ENCODE peak calls at places on chromosomes 5 and 9, in eight cellular contexts. One of them, this sample, is unnamed.

GRCh38 chr5:16975950-16976624 is 40.0 kb upstream of the MYO10 start:
- DNase-seq in AG09309: no peak
- DNase-seq in RWPE1: no peak
- DNase-seq in Peyer's patch: no peak
- DNase-seq in brain microvascular endothelial cell: no peak
- DNase-seq in upper lobe of left lung: no peak
- DNase-seq in cardiac fibroblast: no peak
- DNase-seq in lung: no peak
- DNase-seq in this sample: no peak

GRCh38 chr9:33867747-33868429 is 50.9 kb downstream of the UBE2R2 start:
- DNase-seq in Peyer's patch: no peak
- DNase-seq in brain microvascular endothelial cell: no peak
- DNase-seq in lung: peak; percentile 33
- DNase-seq in AG09309: peak; percentile 23
- DNase-seq in RWPE1: no peak
- DNase-seq in upper lobe of left lung: no peak
- DNase-seq in cardiac fibroblast: no peak
- DNase-seq in this sample: no peak

GRCh38 chr5:143733635-143734341 is 78.2 kb upstream of the HMHB1 start:
- DNase-seq in cardiac fibroblast: peak; percentile 48
- DNase-seq in RWPE1: no peak
- DNase-seq in AG09309: no peak
- DNase-seq in lung: no peak
- DNase-seq in upper lobe of left lung: no peak
- DNase-seq in Peyer's patch: no peak
- DNase-seq in brain microvascular endothelial cell: peak; percentile 3
- DNase-seq in this sample: no peak

GRCh38 chr5:122515709-122516431 is 203.8 kb downstream of the SNCAIP start:
- DNase-seq in lung: peak; percentile 38
- DNase-seq in RWPE1: peak; percentile 69
- DNase-seq in AG09309: peak; percentile 59
- DNase-seq in Peyer's patch: no peak
- DNase-seq in upper lobe of left lung: peak; percentile 36
- DNase-seq in cardiac fibroblast: peak; percentile 85
- DNase-seq in brain microvascular endothelial cell: peak; percentile 69
- DNase-seq in this sample: no peak

GRCh38 chr5:178505639-178506407 is 84.4 kb downstream of the COL23A1 start:
- DNase-seq in Peyer's patch: no peak
- DNase-seq in lung: no peak
- DNase-seq in upper lobe of left lung: no peak
- DNase-seq in RWPE1: no peak
- DNase-seq in brain microvascular endothelial cell: no peak
- DNase-seq in cardiac fibroblast: no peak
- DNase-seq in AG09309: no peak
- DNase-seq in this sample: no peak

GRCh38 chr5:155147222-155147621 is 133.7 kb downstream of the KIF4B start:
- DNase-seq in RWPE1: peak; percentile 22
- DNase-seq in lung: no peak
- DNase-seq in upper lobe of left lung: no peak
- DNase-seq in cardiac fibroblast: peak; percentile 24
- DNase-seq in Peyer's patch: no peak
- DNase-seq in AG09309: no peak
- DNase-seq in brain microvascular endothelial cell: no peak
- DNase-seq in this sample: no peak

GRCh38 chr5:107705390-107706014 is 34.8 kb upstream of the EFNA5 start:
- DNase-seq in cardiac fibroblast: peak; percentile 69
- DNase-seq in brain microvascular endothelial cell: peak; percentile 52
- DNase-seq in Peyer's patch: no peak
- DNase-seq in RWPE1: peak; percentile 74
- DNase-seq in upper lobe of left lung: no peak
- DNase-seq in AG09309: peak; percentile 38
- DNase-seq in lung: no peak
- DNase-seq in this sample: no peak

GRCh38 chr5:136905571-136905970 is 540.2 kb upstream of the TRPC7 start:
- DNase-seq in upper lobe of left lung: no peak
- DNase-seq in RWPE1: no peak
- DNase-seq in lung: no peak
- DNase-seq in Peyer's patch: no peak
- DNase-seq in brain microvascular endothelial cell: no peak
- DNase-seq in AG09309: no peak
- DNase-seq in cardiac fibroblast: no peak
- DNase-seq in this sample: no peak

GRCh38 chr5:14483504-14484157 is 98.0 kb upstream of the OTULINL start:
- DNase-seq in brain microvascular endothelial cell: no peak
- DNase-seq in lung: no peak
- DNase-seq in Peyer's patch: peak; percentile 76
- DNase-seq in AG09309: no peak
- DNase-seq in cardiac fibroblast: no peak
- DNase-seq in upper lobe of left lung: no peak
- DNase-seq in RWPE1: no peak
- DNase-seq in this sample: no peak

GRCh38 chr5:78886650-78887230 is 98.4 kb downstream of the ARSB start:
- DNase-seq in AG09309: no peak
- DNase-seq in upper lobe of left lung: no peak
- DNase-seq in Peyer's patch: no peak
- DNase-seq in lung: no peak
- DNase-seq in brain microvascular endothelial cell: no peak
- DNase-seq in cardiac fibroblast: peak; percentile 46
- DNase-seq in RWPE1: peak; percentile 34
- DNase-seq in this sample: no peak

GRCh38 chr9:134486127-134486995 is 155.2 kb upstream of the COL5A1 start:
- DNase-seq in lung: no peak
- DNase-seq in brain microvascular endothelial cell: no peak
- DNase-seq in upper lobe of left lung: peak; percentile 9
- DNase-seq in cardiac fibroblast: no peak
- DNase-seq in RWPE1: no peak
- DNase-seq in AG09309: no peak
- DNase-seq in Peyer's patch: peak; percentile 35
- DNase-seq in this sample: no peak

GRCh38 chr5:157457391-157457790 is 2.6 kb upstream of the NIPAL4 start:
- DNase-seq in lung: no peak
- DNase-seq in Peyer's patch: no peak
- DNase-seq in RWPE1: no peak
- DNase-seq in AG09309: no peak
- DNase-seq in brain microvascular endothelial cell: no peak
- DNase-seq in cardiac fibroblast: no peak
- DNase-seq in upper lobe of left lung: no peak
- DNase-seq in this sample: peak; percentile 25

GRCh38 chr5:113273949-113274348 is 160.8 kb downstream of the TSSK1B start:
- DNase-seq in brain microvascular endothelial cell: no peak
- DNase-seq in RWPE1: no peak
- DNase-seq in cardiac fibroblast: no peak
- DNase-seq in AG09309: no peak
- DNase-seq in Peyer's patch: no peak
- DNase-seq in upper lobe of left lung: no peak
- DNase-seq in lung: no peak
- DNase-seq in this sample: no peak

GRCh38 chr5:84242286-84242685 is 142.4 kb downstream of the EDIL3 start:
- DNase-seq in AG09309: peak; percentile 58
- DNase-seq in brain microvascular endothelial cell: peak; percentile 74
- DNase-seq in RWPE1: no peak
- DNase-seq in upper lobe of left lung: no peak
- DNase-seq in cardiac fibroblast: peak; percentile 79
- DNase-seq in lung: no peak
- DNase-seq in Peyer's patch: no peak
- DNase-seq in this sample: no peak

GRCh38 chr5:116583085-116583766 is 8.6 kb upstream of the SEMA6A start:
- DNase-seq in lung: no peak
- DNase-seq in brain microvascular endothelial cell: no peak
- DNase-seq in Peyer's patch: no peak
- DNase-seq in RWPE1: no peak
- DNase-seq in AG09309: no peak
- DNase-seq in upper lobe of left lung: no peak
- DNase-seq in cardiac fibroblast: peak; percentile 76
- DNase-seq in this sample: no peak

GRCh38 chr9:127452481-127453092 is 1.3 kb downstream of the LRSAM1 start:
- DNase-seq in Peyer's patch: peak; percentile 61
- DNase-seq in upper lobe of left lung: peak; percentile 49
- DNase-seq in lung: peak; percentile 54
- DNase-seq in AG09309: no peak
- DNase-seq in brain microvascular endothelial cell: no peak
- DNase-seq in RWPE1: no peak
- DNase-seq in cardiac fibroblast: peak; percentile 22
- DNase-seq in this sample: no peak

GRCh38 chr9:127449332-127449966 is 1.8 kb downstream of the RPL12 start:
- DNase-seq in RWPE1: no peak
- DNase-seq in brain microvascular endothelial cell: no peak
- DNase-seq in Peyer's patch: peak; percentile 42
- DNase-seq in lung: no peak
- DNase-seq in AG09309: no peak
- DNase-seq in cardiac fibroblast: peak; percentile 13
- DNase-seq in upper lobe of left lung: no peak
- DNase-seq in this sample: no peak

GRCh38 chr9:127450831-127451680 is at the start of the genes LRSAM1 and RPL12:
- DNase-seq in upper lobe of left lung: peak; percentile 91
- DNase-seq in AG09309: peak; percentile 84
- DNase-seq in lung: peak; percentile 97
- DNase-seq in cardiac fibroblast: peak; percentile 96
- DNase-seq in Peyer's patch: peak; percentile 99
- DNase-seq in brain microvascular endothelial cell: peak; percentile 91
- DNase-seq in RWPE1: peak; percentile 99
- DNase-seq in this sample: peak; percentile 99

GRCh38 chr9:127450170-127450830 is 906 bp downstream of the RPL12 start:
- DNase-seq in upper lobe of left lung: no peak
- DNase-seq in cardiac fibroblast: peak; percentile 43
- DNase-seq in RWPE1: no peak
- DNase-seq in lung: no peak
- DNase-seq in brain microvascular endothelial cell: no peak
- DNase-seq in AG09309: no peak
- DNase-seq in Peyer's patch: no peak
- DNase-seq in this sample: no peak

GRCh38 chr9:127451681-127452480 is 571 bp downstream of the LRSAM1 start:
- DNase-seq in RWPE1: peak; percentile 88
- DNase-seq in brain microvascular endothelial cell: peak; percentile 36
- DNase-seq in lung: peak; percentile 50
- DNase-seq in Peyer's patch: peak; percentile 63
- DNase-seq in AG09309: no peak
- DNase-seq in cardiac fibroblast: peak; percentile 64
- DNase-seq in upper lobe of left lung: peak; percentile 53
- DNase-seq in this sample: peak; percentile 71
- TF ChIP-seq CTCF in RWPE1: no peak
- TF ChIP-seq CTCF in brain microvascular endothelial cell: no peak
- TF ChIP-seq CTCF in lung: no peak
- TF ChIP-seq CTCF in Peyer's patch: no peak
- TF ChIP-seq CTCF in AG09309: no peak
- TF ChIP-seq CTCF in cardiac fibroblast: no peak
- TF ChIP-seq CTCF in upper lobe of left lung: no peak
- TF ChIP-seq CTCF in this sample: no peak

DNA sequence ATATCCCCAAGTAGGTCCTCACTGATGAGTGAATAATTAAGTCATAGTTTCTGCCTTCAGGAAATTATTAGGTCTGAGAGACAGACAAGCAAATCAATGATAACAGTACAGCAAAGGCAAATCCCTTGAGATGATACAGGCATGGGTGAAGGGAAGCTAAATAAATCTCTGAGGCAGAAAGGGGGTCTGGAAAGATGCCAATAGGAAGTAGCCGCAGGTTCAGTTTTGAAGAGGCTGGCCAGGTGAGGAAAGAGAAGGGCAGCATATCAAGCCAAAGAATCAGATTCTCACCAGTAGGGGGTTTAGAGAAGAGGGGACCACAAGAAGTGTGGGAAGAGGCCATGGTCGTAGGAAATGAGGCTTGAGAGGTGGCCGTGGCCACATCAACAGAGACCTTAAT is 85.8 kb downstream of the KIAA1958 start:
- DNase-seq in RWPE1: no peak
- DNase-seq in Peyer's patch: no peak
- DNase-seq in AG09309: no peak
- DNase-seq in lung: no peak
- DNase-seq in upper lobe of left lung: no peak
- DNase-seq in cardiac fibroblast: no peak
- DNase-seq in brain microvascular endothelial cell: no peak
- DNase-seq in this sample: no peak
- TF ChIP-seq CTCF in RWPE1: no peak
- TF ChIP-seq CTCF in Peyer's patch: no peak
- TF ChIP-seq CTCF in AG09309: no peak
- TF ChIP-seq CTCF in lung: no peak
- TF ChIP-seq CTCF in upper lobe of left lung: no peak
- TF ChIP-seq CTCF in cardiac fibroblast: no peak
- TF ChIP-seq CTCF in brain microvascular endothelial cell: peak; percentile 10
- TF ChIP-seq CTCF in this sample: peak; percentile 11

GRCh38 chr5:67214713-67215591 is 18.4 kb upstream of the CD180 start:
- DNase-seq in cardiac fibroblast: no peak
- DNase-seq in RWPE1: no peak
- DNase-seq in brain microvascular endothelial cell: no peak
- DNase-seq in Peyer's patch: no peak
- DNase-seq in lung: peak; percentile 66
- DNase-seq in upper lobe of left lung: peak; percentile 53
- DNase-seq in AG09309: no peak
- DNase-seq in this sample: no peak
- TF ChIP-seq CTCF in cardiac fibroblast: no peak
- TF ChIP-seq CTCF in RWPE1: no peak
- TF ChIP-seq CTCF in brain microvascular endothelial cell: no peak
- TF ChIP-seq CTCF in Peyer's patch: peak; percentile 10
- TF ChIP-seq CTCF in lung: no peak
- TF ChIP-seq CTCF in upper lobe of left lung: no peak
- TF ChIP-seq CTCF in AG09309: no peak
- TF ChIP-seq CTCF in this sample: no peak

GRCh38 chr5:151709109-151709735 is 22.5 kb upstream of the SPARC start:
- DNase-seq in lung: no peak
- DNase-seq in RWPE1: no peak
- DNase-seq in Peyer's patch: no peak
- DNase-seq in cardiac fibroblast: no peak
- DNase-seq in upper lobe of left lung: no peak
- DNase-seq in brain microvascular endothelial cell: no peak
- DNase-seq in AG09309: no peak
- DNase-seq in this sample: no peak

GRCh38 chr5:151708126-151708525 is 21.4 kb upstream of the SPARC start:
- DNase-seq in cardiac fibroblast: peak; percentile 24
- DNase-seq in brain microvascular endothelial cell: no peak
- DNase-seq in Peyer's patch: no peak
- DNase-seq in lung: no peak
- DNase-seq in RWPE1: no peak
- DNase-seq in AG09309: no peak
- DNase-seq in upper lobe of left lung: no peak
- DNase-seq in this sample: no peak

GRCh38 chr5:151703780-151704179 is 17.1 kb upstream of the SPARC start:
- DNase-seq in Peyer's patch: no peak
- DNase-seq in brain microvascular endothelial cell: no peak
- DNase-seq in lung: no peak
- DNase-seq in AG09309: no peak
- DNase-seq in cardiac fibroblast: no peak
- DNase-seq in upper lobe of left lung: no peak
- DNase-seq in RWPE1: no peak
- DNase-seq in this sample: no peak

GRCh38 chr5:151706906-151707305 is 20.2 kb upstream of the SPARC start:
- DNase-seq in cardiac fibroblast: peak; percentile 57
- DNase-seq in lung: no peak
- DNase-seq in AG09309: no peak
- DNase-seq in RWPE1: peak; percentile 66
- DNase-seq in Peyer's patch: no peak
- DNase-seq in upper lobe of left lung: no peak
- DNase-seq in brain microvascular endothelial cell: no peak
- DNase-seq in this sample: no peak

DNA sequence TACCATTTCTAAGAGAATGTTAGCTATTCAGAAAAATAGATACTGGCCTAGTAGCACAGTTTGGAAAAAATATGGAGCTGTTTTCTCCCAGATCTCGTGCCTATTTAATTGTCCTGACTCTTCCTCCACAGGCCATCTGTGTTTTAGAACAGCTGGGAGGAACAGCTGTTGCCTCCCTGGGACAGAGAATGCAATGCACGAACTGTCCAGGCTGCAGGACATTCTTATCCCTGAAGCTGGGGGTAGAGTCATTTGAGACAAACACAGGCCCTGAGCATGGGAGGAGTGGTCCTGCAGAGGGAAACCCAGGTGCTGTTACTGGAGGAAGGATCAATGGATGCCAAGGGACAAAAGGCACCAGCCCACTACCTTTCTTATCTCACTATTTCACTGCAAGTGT is 20.9 kb upstream of the SPARC start:
- DNase-seq in RWPE1: no peak
- DNase-seq in cardiac fibroblast: peak; percentile 18
- DNase-seq in upper lobe of left lung: no peak
- DNase-seq in brain microvascular endothelial cell: no peak
- DNase-seq in lung: no peak
- DNase-seq in AG09309: no peak
- DNase-seq in Peyer's patch: no peak
- DNase-seq in this sample: no peak
- TF ChIP-seq CTCF in RWPE1: no peak
- TF ChIP-seq CTCF in cardiac fibroblast: no peak
- TF ChIP-seq CTCF in upper lobe of left lung: no peak
- TF ChIP-seq CTCF in brain microvascular endothelial cell: no peak
- TF ChIP-seq CTCF in lung: no peak
- TF ChIP-seq CTCF in AG09309: no peak
- TF ChIP-seq CTCF in Peyer's patch: no peak
- TF ChIP-seq CTCF in this sample: no peak